ENCODE peak calls at places on chromosomes 2 and 18, in ten cellular contexts. V is CD4-positive, alpha-beta memory T cell; I is foreskin keratinocyte; K is neural crest cell; R is psoas muscle; H is HT-29; W is T1000; E is CD8-positive, alpha-beta T cell; B is GM19239; Y is Peyer's patch. U is an unnamed sample.

GRCh38 chr2:20179755-20180594 is 45.0 kb downstream of the SDC1 start:
- DNase-seq in V (no peak), I (peak; percentile 89), K (no peak), R (no peak), H (peak; percentile 80), W (no peak), E (no peak), B (no peak), Y (peak; percentile 88), U (peak; percentile 90)

GRCh38 chr18:55489742-55490055 is 98.3 kb downstream of the TCF4 start:
- DNase-seq in V (no peak), I (no peak), K (no peak), R (no peak), H (no peak), W (no peak), E (no peak), B (no peak), Y (no peak), U (no peak)

GRCh38 chr2:237603718-237604362 is 13.3 kb upstream of the RAB17 start:
- DNase-seq in V (peak; percentile 80), I (peak; percentile 34), K (no peak), R (no peak), H (no peak), W (no peak), E (peak; percentile 65), B (no peak), Y (peak; percentile 88), U (no peak)

GRCh38 chr2:120486441-120486840 is 140.5 kb downstream of the INHBB start:
- DNase-seq in V (no peak), I (no peak), K (no peak), R (no peak), H (no peak), W (no peak), E (no peak), B (no peak), Y (no peak), U (no peak)

GRCh38 chr2:52536929-52537460 is 1230.6 kb upstream of the CHAC2 start:
- DNase-seq in V (no peak), I (peak; percentile 21), K (no peak), R (no peak), H (no peak), W (no peak), E (no peak), B (no peak), Y (no peak), U (no peak)

GRCh38 chr18:24246143-24246542 is 107.3 kb downstream of the CABYR start:
- DNase-seq in V (no peak), I (no peak), K (no peak), R (no peak), H (no peak), W (no peak), E (no peak), B (no peak), Y (no peak), U (no peak)

GRCh38 chr2:134295441-134295840 is 41.6 kb downstream of the MGAT5 start:
- DNase-seq in V (no peak), I (no peak), K (no peak), R (no peak), H (no peak), W (no peak), E (no peak), B (no peak), Y (no peak), U (no peak)

GRCh38 chr2:51624995-51625394 is 593.1 kb upstream of the NRXN1 start:
- DNase-seq in V (no peak), I (peak; percentile 13), K (no peak), R (no peak), H (no peak), W (no peak), E (no peak), B (no peak), Y (no peak), U (no peak)

GRCh38 chr2:9630001-9630749 is 622 bp downstream of the YWHAQ start:
- DNase-seq in V (peak; percentile 70), I (peak; percentile 50), K (peak; percentile 75), R (peak; percentile 83), H (peak; percentile 65), W (peak; percentile 47), E (peak; percentile 79), B (peak; percentile 68), Y (peak; percentile 89), U (peak; percentile 51)

GRCh38 chr2:110655701-110656100 is 22.2 kb downstream of the BUB1 start:
- DNase-seq in V (no peak), I (no peak), K (no peak), R (no peak), H (no peak), W (no peak), E (no peak), B (no peak), Y (no peak), U (no peak)

GRCh38 chr18:37564796-37565137 is 831 bp downstream of the CELF4 start:
- DNase-seq in V (no peak), I (peak; percentile 45), K (peak; percentile 89), R (peak; percentile 50), H (no peak), W (no peak), E (no peak), B (no peak), Y (no peak), U (no peak)

GRCh38 chr18:13451661-13452447 is 233.3 kb downstream of the LDLRAD4 start:
- DNase-seq in V (no peak), I (no peak), K (no peak), R (no peak), H (no peak), W (no peak), E (no peak), B (no peak), Y (no peak), U (no peak)

GRCh38 chr2:188746727-188747126 is 227.4 kb upstream of the COL3A1 start:
- DNase-seq in V (no peak), I (peak; percentile 29), K (no peak), R (no peak), H (no peak), W (no peak), E (no peak), B (no peak), Y (no peak), U (no peak)

U was measured in RCC 7860.